ENCODE peak calls at places on chromosome 1, in four cellular contexts. A, J, R and L are unnamed samples.

GRCh38 chr1:174105086-174105485 is 54.2 kb upstream of the RABGAP1L start:
- DNase-seq in A (no peak), R (no peak), J (no peak), L (no peak)

GRCh38 chr1:55720243-55720642 is 505.1 kb upstream of the USP24 start:
- DNase-seq in A (no peak), J (no peak), R (no peak), L (no peak)

GRCh38 chr1:19792237-19793002 is 7.3 kb downstream of the TMCO4 start:
- DNase-seq in J (no peak), A (no peak), R (no peak), L (no peak)

GRCh38 chr1:65724151-65724550 is 68.5 kb upstream of the PDE4B start:
- DNase-seq in J (no peak), A (peak; percentile 90), R (no peak), L (no peak)

GRCh38 chr1:42002220-42002619 is 83.5 kb upstream of the HIVEP3 start:
- DNase-seq in A (peak; percentile 35), J (no peak), R (no peak), L (no peak)

GRCh38 chr1:2602866-2603520 is 16.4 kb downstream of the PRXL2B start:
- DNase-seq in R (no peak), A (no peak), J (no peak), L (no peak)

GRCh38 chr1:1911390-1912041 is 3.5 kb upstream of the CALML6 start:
- DNase-seq in J (no peak), A (no peak), R (no peak), L (no peak)

GRCh38 chr1:116878804-116879477 is 30.8 kb upstream of the PTGFRN start:
- DNase-seq in A (peak; percentile 60), R (peak; percentile 32), J (no peak), L (no peak)

GRCh38 chr1:225862581-225862950 is 19.6 kb downstream of the TMEM63A start:
- DNase-seq in R (no peak), A (no peak), J (no peak), L (no peak)

GRCh38 chr1:5225687-5226389 is 571.4 kb downstream of the AJAP1 start:
- DNase-seq in J (no peak), R (no peak), A (no peak), L (no peak)